ENCODE peak calls at places on chromosomes 13 and 19, in ten cellular contexts. D is cardiac fibroblast; V is Peyer's patch; H is GM19239; O is NCI-H345; M is activated T-helper 1 cell treated with anti-CD3 and anti-CD28 coated beads, Interleukin-12 subunit alpha, Interleukin-12 subunit beta, Interleukin-2, Interleukin-4 antibody, amounts not matched to agents 30 ng/mL and 10 ng/mL and 1 ng/mL, durations not matched to agents 14 hours and 24 hours and 36 hours; E is stimulated activated CD4-positive, alpha-beta T cell treated with anti-CD3 and anti-CD28 coated beads, Interleukin-12 subunit alpha, Interleukin-12 subunit beta, amount 100 ng/mL, for 24 hours; T is nucleus accumbens; X is NCI-H2029 treated with DMSO at 0.1 percent for 48 hours; Q is endothelial cell. Y is an unnamed sample.

GRCh38 chr19:47713046-47714021 is at the start of gene EHD2:
- DNase-seq in X (no peak), E (peak), V (peak), O (no peak), Q (peak), D (peak), T (no peak), M (peak), H (no peak), Y (peak)

GRCh38 chr19:48715681-48716171 is 3.8 kb downstream of the MAMSTR start:
- DNase-seq in T (no peak), O (no peak), D (peak), M (no peak), Q (no peak), X (no peak), E (no peak), V (no peak), H (no peak), Y (no peak)

GRCh38 chr19:47729468-47729798 is 15.9 kb upstream of the NOP53 start:
- DNase-seq in D (peak), O (no peak), X (no peak), Q (peak), V (no peak), E (no peak), M (no peak), T (no peak), H (no peak), Y (no peak)

GRCh38 chr13:26897706-26898550 is 137.3 kb upstream of the GPR12 start:
- DNase-seq in M (no peak), T (no peak), O (no peak), E (no peak), H (no peak), X (no peak), V (no peak), D (no peak), Q (no peak), Y (no peak)

GRCh38 chr13:72199640-72200039 is 332.6 kb upstream of the DACH1 start:
- DNase-seq in H (no peak), T (no peak), X (no peak), Q (no peak), V (no peak), E (no peak), M (no peak), O (peak), D (no peak), Y (no peak)

GRCh38 chr19:41307954-41308449 is 2.0 kb upstream of the CCDC97 start:
- DNase-seq in V (no peak), D (no peak), H (no peak), Q (no peak), X (no peak), T (no peak), E (no peak), O (no peak), M (no peak), Y (no peak)

GRCh38 chr13:77703426-77703825 is 5.9 kb downstream of the SLAIN1 start:
- DNase-seq in M (no peak), H (no peak), D (no peak), O (no peak), X (no peak), E (no peak), Q (no peak), T (no peak), V (no peak), Y (no peak)

GRCh38 chr13:26872444-26873173 is 112.0 kb upstream of the GPR12 start:
- DNase-seq in T (no peak), D (peak), E (peak), X (no peak), Q (peak), O (peak), V (peak), H (peak), M (peak), Y (peak)

GRCh38 chr19:17389957-17390664 is 3.9 kb downstream of the CCDC194 start:
- DNase-seq in E (no peak), M (no peak), T (no peak), H (no peak), O (no peak), D (no peak), Q (peak), V (no peak), X (no peak), Y (no peak)

GRCh38 chr13:102877285-102877684 is 31.5 kb downstream of the ERCC5 start:
- DNase-seq in T (no peak), D (peak), E (no peak), M (no peak), H (no peak), V (no peak), Q (no peak), O (no peak), X (no peak), Y (no peak)

GRCh38 chr19:1471514-1472107 is 7.4 kb downstream of the C19orf25 start:
- DNase-seq in V (no peak), Q (no peak), O (no peak), H (no peak), X (no peak), E (no peak), M (no peak), T (no peak), D (no peak), Y (no peak)

GRCh38 chr19:51552996-51553725 is 17.9 kb upstream of the ZNF175 start:
- DNase-seq in V (peak), D (peak), H (no peak), O (no peak), T (no peak), Q (peak), E (peak), X (no peak), M (no peak), Y (no peak)

GRCh38 chr19:16969127-16969526 is 57.5 kb downstream of the CPAMD8 start:
- DNase-seq in H (no peak), D (peak), X (no peak), M (no peak), V (peak), O (no peak), Q (no peak), E (no peak), T (no peak), Y (no peak)

Y was measured in spleen.